ENCODE peak calls at places on chromosomes 1 and 21, in ten cellular contexts. I is ELF-1, N is Karpas-422, K is AG08396, H is CMK, F is AG09309, U is Kasumi-1, D is kidney tubule cell, E is NCI-H2171 treated with DMSO at 0.1 percent for 48 hours, A is left ventricle myocardium inferior. G is an unnamed sample.
A peak's percentile ranks its signal among the peaks of the same experiment; 100 is the strongest.

GRCh38 chr1:206540044-206540758 is 32.9 kb downstream of the RASSF5 start:
- DNase-seq in I (no peak), N (no peak), K (no peak), H (no peak), F (no peak), U (no peak), D (no peak), E (no peak), A (no peak), G (no peak)

GRCh38 chr1:145985502-145986439 is 10.6 kb downstream of the TXNIP start:
- DNase-seq in I (peak; percentile 58), N (no peak), K (peak; percentile 29), H (no peak), F (no peak), U (peak; percentile 93), D (peak; percentile 45), E (peak; percentile 79), A (peak; percentile 58), G (no peak)

GRCh38 chr1:81032973-81033425 is 767.7 kb upstream of the ADGRL2 start:
- DNase-seq in I (no peak), N (no peak), K (no peak), H (no peak), F (no peak), U (no peak), D (no peak), E (no peak), A (no peak), G (no peak)

GRCh38 chr1:99969729-99970591 is at the start of gene SLC35A3:
- DNase-seq in I (peak; percentile 86), N (peak; percentile 94), K (peak; percentile 91), H (peak; percentile 22), F (no peak), U (peak; percentile 79), D (peak; percentile 84), E (peak; percentile 87), A (peak; percentile 77), G (no peak)

GRCh38 chr1:220170836-220171526 is 77.0 kb downstream of the IARS2 start:
- DNase-seq in I (no peak), N (no peak), K (peak; percentile 7), H (no peak), F (no peak), U (no peak), D (no peak), E (no peak), A (no peak), G (no peak)

GRCh38 chr1:26991310-26992116 is 2.0 kb upstream of the TRNP1 start:
- DNase-seq in I (no peak), N (no peak), K (peak; percentile 59), H (no peak), F (no peak), U (peak; percentile 13), D (peak; percentile 87), E (peak; percentile 81), A (no peak), G (no peak)

GRCh38 chr1:201903135-201903534 is 14.4 kb downstream of the SHISA4 start:
- DNase-seq in I (peak; percentile 87), N (no peak), K (peak; percentile 63), H (no peak), F (no peak), U (no peak), D (no peak), E (no peak), A (no peak), G (no peak)

GRCh38 chr1:81323862-81324261 is 476.9 kb upstream of the ADGRL2 start:
- DNase-seq in I (no peak), N (no peak), K (no peak), H (no peak), F (no peak), U (no peak), D (no peak), E (no peak), A (no peak), G (no peak)

GRCh38 chr1:38326135-38326534 is 279.5 kb upstream of the POU3F1 start:
- DNase-seq in I (no peak), N (no peak), K (no peak), H (no peak), F (no peak), U (no peak), D (no peak), E (no peak), A (no peak), G (no peak)

GRCh38 chr1:77834771-77835334 is 53.6 kb upstream of the NEXN start:
- DNase-seq in I (no peak), N (no peak), K (no peak), H (no peak), F (no peak), U (no peak), D (peak; percentile 8), E (no peak), A (no peak), G (peak; percentile 45)

GRCh38 chr21:36113647-36114428 is 21.0 kb upstream of the CBR3 start:
- DNase-seq in I (no peak), N (peak; percentile 28), K (no peak), H (no peak), F (no peak), U (peak; percentile 32), D (peak; percentile 38), E (peak; percentile 79), A (no peak), G (no peak)

GRCh38 chr1:190001187-190001586 is 476.5 kb downstream of the BRINP3 start:
- DNase-seq in I (no peak), N (no peak), K (no peak), H (no peak), F (no peak), U (no peak), D (peak; percentile 12), E (peak; percentile 21), A (no peak), G (no peak)

GRCh38 chr1:34858901-34859441 is 578 bp downstream of the SMIM12 start:
- DNase-seq in I (no peak), N (peak; percentile 61), K (peak; percentile 69), H (no peak), F (no peak), U (peak; percentile 29), D (peak; percentile 28), E (no peak), A (no peak), G (no peak)

GRCh38 chr1:167161242-167161641 is 59.4 kb upstream of the POU2F1 start:
- DNase-seq in I (peak; percentile 53), N (peak; percentile 12), K (no peak), H (no peak), F (no peak), U (no peak), D (peak; percentile 86), E (no peak), A (no peak), G (no peak)

GRCh38 chr1:225532240-225532944 is 104.6 kb upstream of the LBR start:
- DNase-seq in I (no peak), N (no peak), K (no peak), H (no peak), F (no peak), U (no peak), D (no peak), E (no peak), A (no peak), G (no peak)

GRCh38 chr1:24720152-24720551 is 25.1 kb upstream of the CLIC4 start:
- DNase-seq in I (peak; percentile 44), N (no peak), K (peak; percentile 71), H (no peak), F (no peak), U (no peak), D (peak; percentile 67), E (no peak), A (peak; percentile 90), G (no peak)

GRCh38 chr1:226948996-226949395 is 8.9 kb downstream of the COQ8A start:
- DNase-seq in I (no peak), N (no peak), K (no peak), H (no peak), F (no peak), U (no peak), D (no peak), E (no peak), A (no peak), G (no peak)

GRCh38 chr1:53807916-53808315 is 30.2 kb downstream of the NDC1 start:
- DNase-seq in I (no peak), N (no peak), K (peak; percentile 42), H (no peak), F (peak; percentile 58), U (no peak), D (no peak), E (no peak), A (no peak), G (peak; percentile 69)

GRCh38 chr1:16717174-16718108 is 22.9 kb upstream of the RNU1-4 start:
- DNase-seq in I (peak; percentile 41), N (peak; percentile 41), K (no peak), H (no peak), F (no peak), U (no peak), D (peak; percentile 43), E (no peak), A (no peak), G (no peak)

GRCh38 chr1:30242178-30242577 is 481.2 kb downstream of the MATN1 start:
- DNase-seq in I (no peak), N (no peak), K (no peak), H (no peak), F (no peak), U (no peak), D (peak; percentile 12), E (no peak), A (no peak), G (no peak)

GRCh38 chr1:89721351-89721750 is 88.4 kb downstream of the LRRC8C start:
- DNase-seq in I (no peak), N (no peak), K (no peak), H (no peak), F (no peak), U (peak; percentile 63), D (peak; percentile 55), E (no peak), A (no peak), G (no peak)

GRCh38 chr21:30434033-30434631 is 4.1 kb downstream of the KRTAP13-4 start:
- DNase-seq in I (peak; percentile 18), N (peak; percentile 73), K (no peak), H (peak; percentile 31), F (no peak), U (peak; percentile 64), D (peak; percentile 38), E (peak; percentile 22), A (no peak), G (no peak)

GRCh38 chr1:1438531-1439381 is 3.3 kb downstream of the VWA1 start:
- DNase-seq in I (no peak), N (no peak), K (no peak), H (peak; percentile 70), F (no peak), U (no peak), D (no peak), E (no peak), A (no peak), G (no peak)

GRCh38 chr1:200905411-200906052 is 10.8 kb downstream of the INAVA start:
- DNase-seq in I (no peak), N (no peak), K (no peak), H (no peak), F (no peak), U (peak; percentile 25), D (peak; percentile 87), E (no peak), A (no peak), G (no peak)

GRCh38 chr1:210754931-210755670 is 378.8 kb downstream of the KCNH1 start:
- DNase-seq in I (peak; percentile 23), N (no peak), K (no peak), H (no peak), F (no peak), U (no peak), D (peak; percentile 14), E (peak; percentile 53), A (no peak), G (no peak)

GRCh38 chr1:245956225-245956624 is 550.9 kb downstream of the SMYD3 start:
- DNase-seq in I (no peak), N (no peak), K (no peak), H (peak; percentile 32), F (no peak), U (no peak), D (no peak), E (no peak), A (no peak), G (no peak)

GRCh38 chr21:15367061-15367626 is 302.3 kb upstream of the NRIP1 start:
- DNase-seq in I (peak; percentile 64), N (no peak), K (no peak), H (no peak), F (no peak), U (no peak), D (no peak), E (no peak), A (no peak), G (no peak)

GRCh38 chr1:24285231-24285630 is 33.9 kb upstream of the GRHL3 start:
- DNase-seq in I (no peak), N (no peak), K (no peak), H (no peak), F (no peak), U (no peak), D (no peak), E (peak; percentile 60), A (no peak), G (no peak)

G was measured in BJ.